ENCODE peak calls at places on chromosomes 6 and 20, in five cellular contexts. L is T-helper 1 cell, R is Calu3, G is AG04450, S is SHP77. A is an unnamed sample.

GRCh38 chr20:2693286-2693995 is 861 bp downstream of the EBF4 start:
- DNase-seq in G (no peak), L (peak; percentile 34), R (peak; percentile 22), S (no peak), A (peak; percentile 45)

GRCh38 chr6:166629628-166630027 is 2.6 kb upstream of the RPS6KA2 start:
- DNase-seq in R (no peak), S (no peak), G (no peak), L (no peak), A (no peak)

GRCh38 chr20:35235881-35236280 is 9.4 kb downstream of the MMP24 start:
- DNase-seq in S (no peak), G (no peak), L (no peak), R (no peak), A (no peak)

GRCh38 chr6:32491703-32492102 is 38.4 kb downstream of the HLA-DRB5 start:
- DNase-seq in S (no peak), L (no peak), R (no peak), G (no peak), A (no peak)

GRCh38 chr20:57653910-57654309 is 33.7 kb upstream of the ZBP1 start:
- DNase-seq in G (no peak), R (peak; percentile 5), S (no peak), L (no peak), A (no peak)

GRCh38 chr6:157049126-157049525 is 271.9 kb downstream of the ARID1B start:
- DNase-seq in G (no peak), S (no peak), R (no peak), L (no peak), A (no peak)

GRCh38 chr20:19662638-19662995 is 95.4 kb upstream of the RIN2 start:
- DNase-seq in R (no peak), S (no peak), L (no peak), G (no peak), A (no peak)

GRCh38 chr20:47198254-47198671 is 158.2 kb downstream of the ZMYND8 start:
- DNase-seq in R (no peak), G (no peak), L (no peak), S (no peak), A (no peak)

GRCh38 chr20:7912551-7912950 is 27.7 kb downstream of the HAO1 start:
- DNase-seq in L (no peak), R (no peak), G (no peak), S (no peak), A (no peak)

GRCh38 chr6:87482382-87482781 is 9.6 kb downstream of the SLC35A1 start:
- DNase-seq in R (no peak), L (no peak), G (no peak), S (no peak), A (no peak)

GRCh38 chr20:5080384-5080877 is 39.3 kb downstream of the PCNA start:
- DNase-seq in L (no peak), S (no peak), G (no peak), R (no peak), A (no peak)

GRCh38 chr6:144497650-144498049 is 212.5 kb downstream of the UTRN start:
- DNase-seq in S (no peak), L (no peak), G (no peak), R (no peak), A (no peak)

GRCh38 chr20:38692436-38693411 is 31.6 kb upstream of the SLC32A1 start:
- DNase-seq in G (peak; percentile 29), S (no peak), R (peak; percentile 80), L (no peak), A (peak; percentile 46)

GRCh38 chr20:18986895-18987580 is 173.5 kb downstream of the SCP2D1 start:
- DNase-seq in R (no peak), G (no peak), L (no peak), S (no peak), A (no peak)

GRCh38 chr6:14932485-14933178 is 313.2 kb upstream of the JARID2 start:
- DNase-seq in S (no peak), L (no peak), R (no peak), G (no peak), A (no peak)

GRCh38 chr6:159098636-159099106 is 53.9 kb upstream of the TAGAP start:
- DNase-seq in R (no peak), L (peak; percentile 35), S (no peak), G (no peak), A (peak; percentile 87)

GRCh38 chr6:4170297-4170696 is 34.9 kb upstream of the ECI2 start:
- DNase-seq in L (no peak), G (no peak), R (no peak), S (no peak), A (no peak)

GRCh38 chr20:11331096-11331495 is 586.6 kb upstream of the BTBD3 start:
- DNase-seq in S (no peak), L (no peak), R (no peak), G (no peak), A (no peak)

GRCh38 chr6:18327621-18328548 is 59.3 kb upstream of the RNF144B start:
- DNase-seq in R (no peak), G (no peak), L (no peak), S (peak; percentile 12), A (no peak)

GRCh38 chr6:14888575-14889000 is 357.3 kb upstream of the JARID2 start:
- DNase-seq in L (no peak), S (no peak), G (no peak), R (no peak), A (no peak)

GRCh38 chr20:41234546-41234945 is 83.0 kb downstream of the ZHX3 start:
- DNase-seq in G (no peak), S (no peak), L (no peak), R (no peak), A (no peak)

GRCh38 chr6:45327956-45328522 is at the start of gene RUNX2:
- DNase-seq in G (peak; percentile 49), S (peak; percentile 8), R (no peak), L (no peak), A (peak; percentile 4)

GRCh38 chr6:106858653-106859092 is 115.9 kb downstream of the CD24 start:
- DNase-seq in R (peak; percentile 77), S (no peak), G (peak; percentile 3), L (no peak), A (no peak)

GRCh38 chr20:24815931-24816330 is 133.1 kb upstream of the CST7 start:
- DNase-seq in L (no peak), S (no peak), R (no peak), G (no peak), A (no peak)

GRCh38 chr6:33740794-33741193 is 5.9 kb downstream of the IP6K3 start:
- DNase-seq in S (no peak), L (no peak), G (no peak), R (no peak), A (no peak)

GRCh38 chr6:6004147-6004995 is 2.4 kb downstream of the NRN1 start:
- DNase-seq in R (no peak), L (no peak), G (no peak), S (no peak), A (peak; percentile 36)

GRCh38 chr6:127420558-127420957 is 38.6 kb downstream of the KIAA0408 start:
- DNase-seq in L (no peak), R (peak; percentile 64), G (peak; percentile 76), S (peak; percentile 52), A (peak; percentile 14)

GRCh38 chr20:9255171-9255570 is 186.3 kb downstream of the PLCB4 start:
- DNase-seq in L (no peak), S (no peak), G (no peak), R (no peak), A (no peak)

GRCh38 chr6:152233547-152234320 is 403.4 kb downstream of the SYNE1 start:
- DNase-seq in L (no peak), S (no peak), R (no peak), G (no peak), A (peak; percentile 21)

GRCh38 chr20:62155428-62156253 is 12.1 kb downstream of the SS18L1 start:
- DNase-seq in L (no peak), R (peak; percentile 20), G (no peak), S (no peak), A (no peak)

GRCh38 chr20:24651973-24652340 is 182.5 kb downstream of the SYNDIG1 start:
- DNase-seq in S (no peak), R (no peak), L (no peak), G (no peak), A (no peak)

GRCh38 chr6:55758156-55758942 is 117.0 kb downstream of the BMP5 start:
- DNase-seq in S (peak; percentile 31), G (peak; percentile 67), L (no peak), R (peak; percentile 46), A (no peak)

GRCh38 chr20:16926626-16927025 is 178.5 kb downstream of the OTOR start:
- DNase-seq in R (no peak), S (peak; percentile 95), L (no peak), G (no peak), A (no peak)

A was measured in stimulated activated naive CD4-positive, alpha-beta T cell.